ENCODE peak calls at places on chromosomes 6 and 20, in seven cellular contexts. One of them, this sample, is unnamed.

GRCh38 chr6:105902401-105903031 is 183.6 kb upstream of the PRDM1 start:
- DNase-seq in anterior cingulate cortex: no peak
- DNase-seq in posterior vena cava: no peak
- DNase-seq in breast epithelium: no peak
- DNase-seq in HEK293T: no peak
- DNase-seq in CD8-positive, alpha-beta memory T cell: no peak
- DNase-seq in gastrocnemius medialis: no peak
- DNase-seq in this sample: no peak

GRCh38 chr6:105568121-105568520 is 165.2 kb upstream of the PREP start:
- DNase-seq in gastrocnemius medialis: no peak
- DNase-seq in anterior cingulate cortex: no peak
- DNase-seq in CD8-positive, alpha-beta memory T cell: no peak
- DNase-seq in posterior vena cava: no peak
- DNase-seq in HEK293T: no peak
- DNase-seq in breast epithelium: no peak
- DNase-seq in this sample: no peak

GRCh38 chr6:104943781-104944180 is 13.1 kb upstream of the LIN28B start:
- DNase-seq in posterior vena cava: no peak
- DNase-seq in gastrocnemius medialis: no peak
- DNase-seq in CD8-positive, alpha-beta memory T cell: no peak
- DNase-seq in breast epithelium: no peak
- DNase-seq in anterior cingulate cortex: no peak
- DNase-seq in HEK293T: no peak
- DNase-seq in this sample: no peak

GRCh38 chr20:5719861-5720401 is 30.3 kb upstream of the SHLD1 start:
- DNase-seq in breast epithelium: no peak
- DNase-seq in posterior vena cava: no peak
- DNase-seq in HEK293T: no peak
- DNase-seq in gastrocnemius medialis: no peak
- DNase-seq in anterior cingulate cortex: no peak
- DNase-seq in CD8-positive, alpha-beta memory T cell: peak; percentile 53
- DNase-seq in this sample: no peak

GRCh38 chr6:57261896-57262295 is 39.8 kb upstream of the RAB23 start:
- DNase-seq in anterior cingulate cortex: no peak
- DNase-seq in CD8-positive, alpha-beta memory T cell: no peak
- DNase-seq in gastrocnemius medialis: no peak
- DNase-seq in posterior vena cava: no peak
- DNase-seq in HEK293T: no peak
- DNase-seq in breast epithelium: no peak
- DNase-seq in this sample: no peak

GRCh38 chr6:40807484-40807883 is 220.3 kb upstream of the LRFN2 start:
- DNase-seq in CD8-positive, alpha-beta memory T cell: no peak
- DNase-seq in anterior cingulate cortex: no peak
- DNase-seq in HEK293T: no peak
- DNase-seq in gastrocnemius medialis: peak; percentile 57
- DNase-seq in breast epithelium: no peak
- DNase-seq in posterior vena cava: no peak
- DNase-seq in this sample: no peak

GRCh38 chr20:54043044-54043967 is 27.1 kb downstream of the BCAS1 start:
- DNase-seq in breast epithelium: no peak
- DNase-seq in anterior cingulate cortex: no peak
- DNase-seq in CD8-positive, alpha-beta memory T cell: no peak
- DNase-seq in posterior vena cava: no peak
- DNase-seq in gastrocnemius medialis: no peak
- DNase-seq in HEK293T: no peak
- DNase-seq in this sample: no peak

GRCh38 chr6:20652276-20652675 is 118.0 kb downstream of the CDKAL1 start:
- DNase-seq in anterior cingulate cortex: no peak
- DNase-seq in posterior vena cava: no peak
- DNase-seq in HEK293T: no peak
- DNase-seq in CD8-positive, alpha-beta memory T cell: no peak
- DNase-seq in breast epithelium: no peak
- DNase-seq in gastrocnemius medialis: no peak
- DNase-seq in this sample: no peak